ENCODE peak calls at places on chromosomes 4 and X, in four cellular contexts. C is aorta, E is heart right ventricle, B is IMR-90. K is an unnamed sample.

GRCh38 chr4:12884846-12885796 is 599.0 kb downstream of the RAB28 start:
- ATAC-seq in C (no peak), E (no peak), B (no peak), K (no peak)

GRCh38 chrX:74293343-74293946 is 10.5 kb upstream of the ZCCHC13 start:
- ATAC-seq in C (peak), E (peak), B (peak), K (peak)

GRCh38 chr4:65033899-65034298 is 624.6 kb upstream of the TECRL start:
- ATAC-seq in C (no peak), E (no peak), B (no peak), K (no peak)

GRCh38 chr4:151029537-151029936 is 14.5 kb upstream of the LRBA start:
- ATAC-seq in C (no peak), E (no peak), B (no peak), K (no peak)

GRCh38 chr4:128162434-128162833 is 101.3 kb downstream of the LARP1B start:
- ATAC-seq in C (no peak), E (no peak), B (peak), K (no peak)

GRCh38 chr4:61934201-61934600 is 734.1 kb downstream of the ADGRL3 start:
- ATAC-seq in C (no peak), E (no peak), B (no peak), K (no peak)

GRCh38 chrX:20221902-20222301 is 44.8 kb downstream of the RPS6KA3 start:
- ATAC-seq in C (no peak), E (no peak), B (peak), K (no peak)

GRCh38 chrX:78333521-78333920 is 6.1 kb upstream of the CYSLTR1 start:
- ATAC-seq in C (no peak), E (peak), B (no peak), K (no peak)

GRCh38 chr4:8040607-8041006 is 100.9 kb upstream of the AFAP1 start:
- ATAC-seq in C (no peak), E (no peak), B (peak), K (no peak)

GRCh38 chrX:20382518-20383291 is 116.0 kb upstream of the RPS6KA3 start:
- ATAC-seq in C (no peak), E (peak), B (no peak), K (no peak)

GRCh38 chr4:52107745-52108144 is 56.6 kb downstream of the SPATA18 start:
- ATAC-seq in C (no peak), E (no peak), B (peak), K (no peak)

GRCh38 chr4:123546123-123546654 is 149.6 kb downstream of the SPRY1 start:
- ATAC-seq in C (no peak), E (no peak), B (no peak), K (no peak)